ENCODE peak calls at places on chromosome 13, in ten cellular contexts. Q is activated T-cell treated with anti-CD3 and anti-CD28 coated beads for 4 hours, B is NCI-H1105, K is osteocyte, O is EL, E is psoas muscle, T is fibroblast of the aortic adventitia, V is mammary epithelial cell, I is kidney tubule cell, Y is islet precursor cell. S is an unnamed sample.

GRCh38 chr13:73767191-73767741 is 366.9 kb downstream of the KLF12 start:
- DNase-seq in Q (no peak), B (peak), Y (no peak), T (peak), V (no peak), E (no peak), K (no peak), O (no peak), I (peak), S (peak)

GRCh38 chr13:41254902-41255301 is 8.5 kb downstream of the MTRF1 start:
- DNase-seq in V (no peak), O (no peak), B (no peak), Y (no peak), K (no peak), Q (no peak), I (no peak), E (no peak), T (no peak), S (no peak)

GRCh38 chr13:113671066-113672001 is 4.3 kb downstream of the GRK1 start:
- DNase-seq in E (peak), T (no peak), Y (peak), B (no peak), K (no peak), I (no peak), O (no peak), V (no peak), Q (no peak), S (no peak)

GRCh38 chr13:42363941-42364612 is 92.1 kb downstream of the AKAP11 start:
- DNase-seq in T (no peak), B (no peak), V (peak), I (peak), Y (no peak), E (no peak), O (peak), Q (no peak), K (no peak), S (no peak)

GRCh38 chr13:22748866-22749586 is 431.8 kb upstream of the SGCG start:
- DNase-seq in Q (no peak), Y (no peak), T (peak), B (no peak), E (no peak), V (no peak), O (no peak), I (no peak), K (no peak), S (no peak)

GRCh38 chr13:91247768-91248167 is 99.7 kb upstream of the MIR17HG start:
- DNase-seq in O (no peak), T (no peak), I (peak), B (no peak), E (no peak), Q (no peak), Y (no peak), V (no peak), K (no peak), S (peak)

GRCh38 chr13:105346141-105346766 is 1189.2 kb downstream of the EFNB2 start:
- DNase-seq in Q (no peak), K (no peak), V (peak), B (no peak), O (peak), Y (no peak), I (peak), E (no peak), T (peak), S (peak)

GRCh38 chr13:113404723-113405471 is 41.0 kb upstream of the GRTP1 start:
- DNase-seq in T (no peak), I (no peak), K (no peak), O (no peak), V (no peak), E (peak), Q (no peak), Y (peak), B (peak), S (no peak)

GRCh38 chr13:92951273-92951820 is 275.3 kb upstream of the GPC6 start:
- DNase-seq in Y (no peak), I (peak), B (no peak), T (peak), O (no peak), E (no peak), V (no peak), Q (no peak), K (no peak), S (no peak)

GRCh38 chr13:71864094-71864980 is 2.7 kb downstream of the DACH1 start:
- DNase-seq in I (no peak), B (no peak), O (no peak), K (no peak), T (no peak), E (peak), Q (no peak), Y (peak), V (peak), S (peak)

GRCh38 chr13:110714798-110715394 is 1.4 kb downstream of the ING1 start:
- DNase-seq in B (peak), V (no peak), Y (peak), I (peak), E (peak), O (no peak), T (peak), Q (peak), K (no peak), S (peak)

GRCh38 chr13:20799726-20800416 is 26.1 kb upstream of the EEF1AKMT1 start:
- DNase-seq in B (no peak), K (no peak), Q (no peak), E (no peak), Y (no peak), I (no peak), V (no peak), T (peak), O (peak), S (no peak)

GRCh38 chr13:66405908-66406802 is 824.0 kb downstream of the PCDH9 start:
- DNase-seq in Q (no peak), I (no peak), Y (no peak), K (no peak), T (peak), E (no peak), B (no peak), O (peak), V (peak), S (peak)

GRCh38 chr13:108225440-108225839 is 7.2 kb downstream of the ABHD13 start:
- DNase-seq in T (no peak), K (no peak), O (no peak), E (no peak), B (no peak), V (no peak), Q (no peak), I (no peak), Y (no peak), S (no peak)

GRCh38 chr13:74128171-74128767 is 5.9 kb downstream of the KLF12 start:
- DNase-seq in T (peak), K (no peak), Q (no peak), I (peak), E (no peak), B (no peak), Y (no peak), V (no peak), O (peak), S (peak)

GRCh38 chr13:99996177-99996705 is 14.7 kb downstream of the ZIC2 start:
- DNase-seq in O (no peak), B (no peak), E (no peak), I (no peak), Q (no peak), V (no peak), K (no peak), T (no peak), Y (no peak), S (no peak)